ENCODE peak calls at places on chromosomes 4 and X, in seven cellular contexts. O, Q, L, D, P, E and B are unnamed samples.

GRCh38 chr4:187027231-187027760 is 303.6 kb upstream of the FAT1 start:
- DNase-seq in O (no peak), Q (no peak), L (no peak), D (no peak), P (no peak), E (no peak), B (no peak)

GRCh38 chr4:79852305-79852730 is 220.7 kb downstream of the ANTXR2 start:
- DNase-seq in O (no peak), Q (no peak), L (no peak), D (peak), P (peak), E (no peak), B (peak)

GRCh38 chr4:85824166-85824945 is 349.4 kb downstream of the ARHGAP24 start:
- DNase-seq in O (no peak), Q (no peak), L (no peak), D (no peak), P (no peak), E (no peak), B (no peak)

GRCh38 chrX:133847595-133847994 is 137.8 kb downstream of the GPC3 start:
- DNase-seq in O (no peak), Q (no peak), L (no peak), D (no peak), P (no peak), E (no peak), B (no peak)

GRCh38 chr4:184350213-184350817 is 124.0 kb downstream of the IRF2 start:
- DNase-seq in O (no peak), Q (no peak), L (no peak), D (no peak), P (no peak), E (no peak), B (no peak)

GRCh38 chrX:100085851-100086250 is 324.2 kb downstream of the PCDH19 start:
- DNase-seq in O (no peak), Q (no peak), L (no peak), D (no peak), P (no peak), E (no peak), B (no peak)

GRCh38 chr4:116413222-116413621 is 672.2 kb downstream of the TRAM1L1 start:
- DNase-seq in O (no peak), Q (no peak), L (no peak), D (no peak), P (no peak), E (no peak), B (no peak)

GRCh38 chr4:123102897-123103489 is 180.6 kb upstream of the NUDT6 start:
- DNase-seq in O (no peak), Q (no peak), L (no peak), D (peak), P (no peak), E (no peak), B (peak)